ENCODE peak calls at places on chromosomes 4 and X, in eight cellular contexts. U is NB4, Q is spleen, K is SK-N-SH, F is K562, P is lower leg skin, I is WERI-Rb-1, O is PC-9. R is an unnamed sample.

GRCh38 chr4:38322709-38323108 is 341.3 kb upstream of the KLF3 start:
- DNase-seq in F (peak), U (peak), K (no peak), I (no peak), Q (no peak), P (no peak), O (peak), R (no peak)

GRCh38 chr4:163161536-163162205 is 5.0 kb downstream of the NAF1 start:
- DNase-seq in O (no peak), F (peak), P (no peak), Q (no peak), U (no peak), K (no peak), I (no peak), R (peak)

GRCh38 chr4:23966720-23967119 is 76.9 kb upstream of the PPARGC1A start:
- DNase-seq in Q (no peak), P (no peak), I (peak), U (peak), F (peak), K (peak), O (no peak), R (no peak)

GRCh38 chr4:172392741-172393140 is 579.5 kb downstream of the GALNTL6 start:
- DNase-seq in U (no peak), F (no peak), P (no peak), Q (no peak), O (no peak), K (no peak), I (no peak), R (no peak)

GRCh38 chr4:100876546-100876945 is 358.7 kb upstream of the EMCN start:
- DNase-seq in K (no peak), Q (no peak), F (no peak), U (no peak), O (no peak), I (no peak), P (no peak), R (no peak)

GRCh38 chrX:386768-387575 is at the start of gene PPP2R3B:
- DNase-seq in F (peak), P (peak), Q (peak), K (peak), I (peak), O (peak), U (peak), R (peak)

GRCh38 chr4:78784255-78784654 is 8.1 kb downstream of the BMP2K start:
- DNase-seq in U (peak), P (no peak), I (no peak), Q (no peak), K (no peak), O (no peak), F (peak), R (peak)

GRCh38 chr4:95293014-95293413 is 255.8 kb downstream of the UNC5C start:
- DNase-seq in P (no peak), U (no peak), O (no peak), Q (no peak), I (no peak), F (no peak), K (no peak), R (no peak)

GRCh38 chrX:48754124-48754667 is 7.4 kb upstream of the GLOD5 start:
- DNase-seq in K (no peak), P (no peak), U (no peak), O (peak), F (no peak), Q (no peak), I (no peak), R (no peak)

GRCh38 chrX:8629871-8630270 is 102.1 kb downstream of the ANOS1 start:
- DNase-seq in U (no peak), F (no peak), Q (no peak), I (no peak), K (no peak), O (peak), P (no peak), R (no peak)

GRCh38 chrX:1385824-1386223 is 6.1 kb downstream of the SLC25A6 start:
- DNase-seq in I (no peak), Q (peak), F (no peak), K (peak), U (no peak), P (peak), O (no peak), R (no peak)

GRCh38 chr4:88661724-88662123 is 35.9 kb downstream of the NAP1L5 start:
- DNase-seq in U (no peak), O (no peak), I (no peak), K (no peak), Q (no peak), P (no peak), F (no peak), R (peak)

GRCh38 chr4:72448231-72448630 is 120.8 kb downstream of the ADAMTS3 start:
- DNase-seq in U (no peak), K (no peak), I (no peak), F (no peak), O (no peak), Q (no peak), P (no peak), R (no peak)

GRCh38 chr4:165096776-165097175 is 15.9 kb downstream of the TMEM192 start:
- DNase-seq in I (no peak), U (peak), O (no peak), K (peak), P (no peak), F (peak), Q (no peak), R (no peak)

GRCh38 chr4:15198070-15198727 is 195.9 kb downstream of the CPEB2 start:
- DNase-seq in I (no peak), K (no peak), Q (no peak), U (no peak), O (no peak), F (no peak), P (no peak), R (no peak)

GRCh38 chr4:15938640-15939039 is at the start of gene FGFBP1:
- DNase-seq in U (no peak), F (no peak), K (no peak), P (no peak), I (no peak), O (no peak), Q (no peak), R (no peak)

DNA sequence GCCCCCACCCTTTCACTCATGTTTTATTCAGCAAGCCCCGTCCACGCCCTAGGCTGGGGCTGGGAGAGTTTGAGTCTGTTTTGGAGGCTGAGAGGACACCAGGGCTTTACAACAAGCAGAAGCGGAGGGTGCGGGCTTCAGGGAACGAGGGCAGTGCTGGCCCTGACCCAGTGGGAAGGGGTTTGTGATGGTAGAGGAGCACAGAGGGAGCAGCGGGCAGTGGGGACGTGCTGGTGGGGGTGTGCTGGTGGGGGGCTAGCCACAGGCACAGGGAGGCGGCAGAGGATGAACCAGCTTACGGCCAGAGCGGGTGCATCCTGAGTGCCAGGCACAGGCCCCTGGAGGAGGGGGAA is 26.4 kb downstream of the NSG1 start:
- DNase-seq in U (no peak), P (no peak), F (no peak), I (no peak), O (no peak), Q (peak), K (no peak), R (no peak)
- H3K4me3 ChIP-seq in U (no peak), P (no peak), F (no peak), I (no peak), O (no peak), Q (no peak), K (no peak), R (no peak)

DNA sequence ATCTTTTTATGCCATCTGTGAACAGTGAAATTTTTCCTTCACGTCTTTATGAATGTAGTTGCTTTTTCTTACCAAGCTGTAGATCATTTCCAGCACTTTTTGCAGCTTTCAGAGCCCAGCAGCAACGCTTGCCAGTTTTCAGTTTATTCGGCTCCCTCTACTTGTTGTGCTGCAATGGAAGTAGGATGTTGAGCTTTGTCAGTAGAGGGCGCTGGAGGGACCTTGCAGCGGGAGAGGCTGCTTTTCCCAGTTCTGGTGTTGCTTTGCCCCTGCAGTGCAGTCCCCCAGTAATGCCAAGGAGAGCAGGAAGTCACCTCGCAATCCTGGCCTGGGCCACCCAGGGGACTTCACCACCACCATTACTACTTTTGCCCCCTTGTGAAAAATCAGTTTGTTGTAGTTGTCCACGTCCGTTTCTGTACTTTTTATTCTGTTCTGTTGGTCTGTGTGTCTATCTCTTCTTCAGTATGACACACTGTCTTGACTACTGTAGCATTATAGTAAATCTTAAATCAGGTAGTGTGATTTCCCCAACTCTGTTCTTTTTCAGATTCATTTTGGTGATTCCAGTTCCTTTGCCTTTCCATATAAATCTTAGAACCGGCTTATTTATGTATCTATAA is 21.8 kb downstream of the CMC4 start:
- DNase-seq in P (no peak), U (peak), O (peak), F (peak), K (peak), Q (peak), I (peak), R (no peak)
- TF ChIP-seq CTCF in P (no peak), U (peak), O (peak), F (peak), K (peak), Q (peak), I (peak), R (peak)

GRCh38 chr4:721261-722171 is 15.9 kb downstream of the PCGF3 start:
- DNase-seq in U (no peak), F (no peak), Q (peak), I (no peak), K (no peak), O (no peak), P (peak), R (no peak)
- H3K4me3 ChIP-seq in U (no peak), F (no peak), Q (no peak), I (no peak), K (no peak), O (no peak), P (no peak), R (no peak)

GRCh38 chr4:93199492-93199891 is 629.1 kb upstream of the ATOH1 start:
- DNase-seq in F (no peak), P (no peak), O (no peak), U (peak), I (peak), Q (no peak), K (peak), R (peak)
- TF ChIP-seq CTCF in F (no peak), P (no peak), O (peak), U (peak), I (peak), Q (peak), K (peak), R (peak)

GRCh38 chrX:101078716-101079115 is at the start of gene TMEM35A:
- DNase-seq in I (peak), K (peak), U (no peak), O (no peak), Q (no peak), F (no peak), P (no peak), R (no peak)
- H3K4me3 ChIP-seq in I (peak), K (peak), U (no peak), O (no peak), Q (no peak), F (no peak), P (no peak), R (peak)

GRCh38 chr4:7719354-7720174 is 220.1 kb downstream of the AFAP1 start:
- DNase-seq in F (peak), O (peak), K (peak), U (peak), P (no peak), I (peak), Q (no peak), R (no peak)
- TF ChIP-seq CTCF in F (peak), O (peak), K (peak), U (peak), P (no peak), I (peak), Q (peak), R (peak)

DNA sequence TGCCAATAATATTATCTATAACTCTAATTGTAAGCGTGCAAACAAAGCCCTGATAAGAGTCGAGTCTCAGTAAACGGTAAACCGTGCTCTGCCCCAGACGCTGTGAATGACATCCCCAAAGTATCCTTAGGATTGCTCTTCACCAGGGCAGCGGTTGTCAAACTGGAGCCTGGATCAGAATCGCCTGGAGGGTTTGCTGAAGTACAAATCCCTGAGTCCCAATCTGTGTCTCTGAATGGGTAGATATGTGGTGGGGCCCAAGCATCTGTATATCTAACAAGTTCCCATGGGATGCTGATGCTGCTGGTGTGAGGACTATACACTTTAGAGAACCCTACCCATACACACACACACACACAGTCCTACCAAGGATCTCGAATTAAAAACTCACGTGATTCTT is 813 bp upstream of the APBB2 start:
- DNase-seq in K (peak), O (no peak), I (no peak), U (peak), Q (no peak), F (no peak), P (no peak), R (no peak)
- H3K4me3 ChIP-seq in K (no peak), O (peak), I (no peak), U (no peak), Q (no peak), F (no peak), P (no peak), R (no peak)

GRCh38 chr4:150078996-150079581 is 844 bp downstream of the DCLK2 start:
- DNase-seq in O (peak), P (no peak), I (peak), F (no peak), U (no peak), K (peak), Q (peak), R (no peak)
- TF ChIP-seq CTCF in O (no peak), P (no peak), I (peak), F (no peak), U (no peak), K (peak), Q (no peak), R (no peak)

DNA sequence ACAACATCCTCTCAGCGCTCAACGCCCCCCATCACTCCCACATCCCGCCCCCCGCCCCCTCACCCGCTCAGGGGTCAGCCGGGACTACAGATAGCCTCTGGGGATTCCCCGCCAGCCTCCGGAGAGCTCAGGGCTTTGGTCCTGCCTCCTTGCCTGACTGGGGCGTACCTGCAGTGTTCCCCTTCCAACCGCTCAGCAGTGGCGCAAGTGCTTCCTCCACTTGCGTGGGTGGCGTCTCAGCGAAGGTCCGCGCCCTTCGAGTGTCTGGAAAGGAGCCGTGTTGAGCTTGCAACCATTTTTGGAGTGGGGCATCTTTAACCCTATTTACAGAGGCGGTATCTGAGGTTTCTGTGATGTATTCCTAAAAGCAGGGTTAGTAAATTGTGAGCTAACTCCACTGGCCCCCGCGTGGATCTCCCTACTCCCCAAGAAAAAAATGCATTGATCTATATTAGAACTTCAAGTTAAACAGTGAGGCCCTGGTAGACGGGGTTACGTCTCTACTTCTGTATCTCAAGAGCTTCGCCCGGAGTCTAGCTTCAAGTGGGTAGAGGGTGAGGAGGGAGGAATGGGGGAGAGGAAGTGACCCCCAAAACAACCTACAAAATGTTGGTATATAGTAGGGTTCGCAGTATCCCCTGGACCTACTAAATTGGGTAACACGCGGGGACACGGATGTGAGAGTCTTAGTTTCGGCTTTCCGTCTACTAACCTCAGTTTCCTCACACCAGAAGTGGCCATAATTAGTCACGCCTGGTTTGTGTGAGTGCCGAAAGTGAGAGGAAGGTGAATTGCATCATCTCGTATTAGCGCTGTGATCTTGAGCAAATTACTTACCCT is 16.1 kb downstream of the NKX3-2 start:
- DNase-seq in O (no peak), Q (peak), F (no peak), U (peak), K (peak), I (peak), P (no peak), R (no peak)
- H3K4me3 ChIP-seq in O (no peak), Q (no peak), F (no peak), U (peak), K (no peak), I (no peak), P (no peak), R (no peak)

DNA sequence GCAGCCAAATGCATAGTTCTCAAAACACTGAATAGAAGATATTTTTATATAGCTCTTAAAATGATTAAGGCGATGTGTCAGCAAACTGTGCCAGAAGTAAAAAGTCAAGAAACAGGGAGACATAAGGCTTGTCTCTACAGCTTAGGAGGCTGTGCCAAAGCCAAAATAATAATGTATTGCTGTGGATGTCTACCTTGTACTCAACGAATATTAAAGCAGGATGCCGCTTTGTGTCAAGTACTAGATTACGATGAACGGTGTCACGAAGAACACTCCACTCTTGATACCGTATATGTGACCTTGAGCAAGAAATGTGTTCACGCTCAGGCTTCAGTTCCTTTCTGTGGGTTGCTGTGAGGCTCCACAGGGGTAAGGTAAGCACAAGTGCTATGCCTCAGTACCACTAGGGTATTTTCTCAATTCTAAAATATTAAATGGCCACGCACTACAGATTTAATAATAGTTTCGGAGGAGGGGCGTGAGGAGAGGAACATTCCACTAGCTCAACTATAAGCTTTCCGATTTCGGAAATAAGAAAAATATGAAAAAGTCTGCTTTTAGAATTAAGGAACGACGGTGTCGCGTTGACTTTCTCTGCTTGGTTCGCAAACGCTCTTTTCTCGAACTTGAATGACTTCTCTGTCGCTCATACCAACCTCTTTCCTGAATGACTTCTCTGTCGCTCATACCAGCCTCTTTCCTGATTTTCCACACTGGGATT is 679 bp upstream of the SCOC start:
- DNase-seq in I (peak), F (peak), K (peak), P (no peak), O (no peak), Q (no peak), U (peak), R (no peak)
- TF ChIP-seq CTCF in I (no peak), F (no peak), K (peak), P (no peak), O (peak), Q (peak), U (no peak), R (no peak)

R was measured in AG04449.